ENCODE peak calls at places on chromosomes 7 and 10, in seven cellular contexts. L is lower leg skin; A is naive B cell; R is HT-29; S is brain microvascular endothelial cell; I is activated CD4-positive, alpha-beta T cell treated with anti-CD3 and anti-CD28 coated beads, Interleukin-2, amount 50 U/mL, for 1 hour; Y is naive thymus-derived CD8-positive, alpha-beta T cell. V is an unnamed sample.

GRCh38 chr7:722847-723246 is 3.7 kb upstream of the DNAAF5 start:
- DNase-seq in L (no peak), A (no peak), R (no peak), S (no peak), I (no peak), Y (no peak), V (no peak)

GRCh38 chr10:490256-490655 is 199.2 kb downstream of the DIP2C start:
- DNase-seq in L (peak; percentile 63), A (no peak), R (no peak), S (no peak), I (no peak), Y (no peak), V (no peak)

GRCh38 chr10:48881937-48882336 is 57.7 kb downstream of the LRRC18 start:
- DNase-seq in L (no peak), A (no peak), R (no peak), S (no peak), I (no peak), Y (no peak), V (no peak)

GRCh38 chr7:11727864-11728263 is 104.1 kb downstream of the THSD7A start:
- DNase-seq in L (no peak), A (no peak), R (no peak), S (no peak), I (no peak), Y (no peak), V (no peak)

GRCh38 chr7:101995121-101995520 is 177.7 kb downstream of the CUX1 start:
- DNase-seq in L (no peak), A (no peak), R (no peak), S (no peak), I (no peak), Y (no peak), V (no peak)

GRCh38 chr10:126518186-126519080 is 130.2 kb upstream of the ADAM12 start:
- DNase-seq in L (no peak), A (no peak), R (no peak), S (no peak), I (no peak), Y (no peak), V (no peak)

GRCh38 chr7:2633538-2634264 is 1.9 kb downstream of the TTYH3 start:
- DNase-seq in L (no peak), A (no peak), R (no peak), S (peak; percentile 80), I (no peak), Y (no peak), V (peak; percentile 83)

GRCh38 chr10:73865459-73866442 is 8.6 kb downstream of the CAMK2G start:
- DNase-seq in L (no peak), A (peak; percentile 81), R (peak; percentile 52), S (no peak), I (peak; percentile 28), Y (peak; percentile 41), V (no peak)

GRCh38 chr10:120428754-120429153 is 28.3 kb upstream of the PLPP4 start:
- DNase-seq in L (no peak), A (no peak), R (no peak), S (no peak), I (no peak), Y (no peak), V (no peak)

GRCh38 chr10:43057231-43057711 is 19.6 kb upstream of the RET start:
- DNase-seq in L (no peak), A (no peak), R (no peak), S (no peak), I (no peak), Y (no peak), V (no peak)

GRCh38 chr10:86944907-86945306 is 12.5 kb downstream of the MMRN2 start:
- DNase-seq in L (no peak), A (no peak), R (no peak), S (no peak), I (no peak), Y (no peak), V (no peak)

GRCh38 chr10:12067336-12067735 is 1.4 kb upstream of the DHTKD1 start:
- DNase-seq in L (no peak), A (no peak), R (no peak), S (peak; percentile 69), I (no peak), Y (no peak), V (no peak)

GRCh38 chr7:149741629-149742028 is 31.8 kb downstream of the ZNF467 start:
- DNase-seq in L (no peak), A (no peak), R (no peak), S (no peak), I (no peak), Y (peak; percentile 9), V (no peak)

GRCh38 chr7:122413339-122413738 is 108.8 kb upstream of the FEZF1 start:
- DNase-seq in L (no peak), A (no peak), R (no peak), S (no peak), I (no peak), Y (no peak), V (no peak)

GRCh38 chr7:38681882-38682281 is 50.7 kb upstream of the AMPH start:
- DNase-seq in L (no peak), A (no peak), R (no peak), S (no peak), I (no peak), Y (no peak), V (no peak)

GRCh38 chr10:114703377-114704125 is 45.5 kb upstream of the ABLIM1 start:
- DNase-seq in L (no peak), A (peak; percentile 12), R (peak; percentile 54), S (no peak), I (no peak), Y (peak; percentile 38), V (no peak)

GRCh38 chr10:80137031-80137712 is 4.6 kb downstream of the PLAC9 start:
- DNase-seq in L (peak; percentile 55), A (no peak), R (no peak), S (no peak), I (no peak), Y (no peak), V (no peak)

GRCh38 chr7:3955751-3956696 is 655.0 kb downstream of the SDK1 start:
- DNase-seq in L (no peak), A (peak; percentile 14), R (no peak), S (peak; percentile 20), I (no peak), Y (no peak), V (peak; percentile 54)

GRCh38 chr7:6248581-6248980 is 23.8 kb downstream of the CYTH3 start:
- DNase-seq in L (no peak), A (no peak), R (no peak), S (peak; percentile 84), I (no peak), Y (no peak), V (peak; percentile 64)

GRCh38 chr10:30671011-30671616 is 41.6 kb upstream of the LYZL2 start:
- DNase-seq in L (peak; percentile 25), A (peak; percentile 40), R (peak; percentile 90), S (peak; percentile 60), I (peak; percentile 10), Y (peak; percentile 52), V (peak; percentile 59)

GRCh38 chr7:128383781-128384180 is 22.3 kb upstream of the PRRT4 start:
- DNase-seq in L (no peak), A (no peak), R (no peak), S (no peak), I (no peak), Y (no peak), V (no peak)

GRCh38 chr10:50653142-50653541 is 29.4 kb upstream of the SGMS1 start:
- DNase-seq in L (no peak), A (no peak), R (peak; percentile 36), S (no peak), I (peak; percentile 20), Y (peak; percentile 24), V (no peak)

GRCh38 chr7:80135306-80136104 is 874 bp downstream of the GNAI1 start:
- DNase-seq in L (no peak), A (peak; percentile 4), R (peak; percentile 35), S (no peak), I (no peak), Y (peak; percentile 47), V (peak; percentile 56)

GRCh38 chr10:90020506-90020905 is 319.1 kb downstream of the KIF20B start:
- DNase-seq in L (no peak), A (no peak), R (no peak), S (no peak), I (no peak), Y (no peak), V (no peak)

GRCh38 chr10:32004161-32004591 is 52.0 kb downstream of the KIF5B start:
- DNase-seq in L (no peak), A (no peak), R (no peak), S (no peak), I (no peak), Y (no peak), V (peak; percentile 16)

GRCh38 chr10:92550924-92551323 is 23.0 kb downstream of the IDE start:
- DNase-seq in L (no peak), A (no peak), R (no peak), S (no peak), I (no peak), Y (no peak), V (no peak)

GRCh38 chr10:102859911-102860310 is 5.9 kb downstream of the BORCS7 start:
- DNase-seq in L (no peak), A (no peak), R (no peak), S (no peak), I (no peak), Y (no peak), V (no peak)

GRCh38 chr7:158209435-158209834 is 378.2 kb downstream of the PTPRN2 start:
- DNase-seq in L (no peak), A (no peak), R (no peak), S (no peak), I (no peak), Y (no peak), V (no peak)

GRCh38 chr7:137591444-137591843 is 247.9 kb upstream of the PTN start:
- DNase-seq in L (no peak), A (no peak), R (no peak), S (peak; percentile 32), I (no peak), Y (no peak), V (no peak)

GRCh38 chr10:3046941-3047621 is 20.3 kb upstream of the PFKP start:
- DNase-seq in L (no peak), A (no peak), R (peak; percentile 51), S (no peak), I (no peak), Y (no peak), V (peak; percentile 31)

GRCh38 chr10:97356318-97356914 is 21.9 kb upstream of the FRAT2 start:
- DNase-seq in L (no peak), A (no peak), R (no peak), S (no peak), I (no peak), Y (no peak), V (no peak)

GRCh38 chr10:5147255-5147980 is 37.5 kb downstream of the AKR1C8 start:
- DNase-seq in L (no peak), A (no peak), R (peak; percentile 40), S (no peak), I (no peak), Y (no peak), V (no peak)